ENCODE peak calls at places on chromosomes 6 and 20, in five cellular contexts. One of them, this sample, is unnamed.

GRCh38 chr6:157323924-157324276 is 581 bp upstream of the TMEM242 start:
- DNase-seq in astrocyte of the spinal cord: peak; percentile 89
- DNase-seq in GM12878: no peak
- DNase-seq in cardiac fibroblast: peak; percentile 83
- DNase-seq in A549: peak; percentile 71
- DNase-seq in this sample: no peak

GRCh38 chr6:128491041-128491642 is 29.3 kb downstream of the PTPRK start:
- DNase-seq in astrocyte of the spinal cord: peak; percentile 50
- DNase-seq in GM12878: no peak
- DNase-seq in cardiac fibroblast: peak; percentile 67
- DNase-seq in A549: no peak
- DNase-seq in this sample: no peak

GRCh38 chr6:26170181-26170580 is 83.0 kb downstream of the HFE start:
- DNase-seq in astrocyte of the spinal cord: no peak
- DNase-seq in GM12878: no peak
- DNase-seq in cardiac fibroblast: no peak
- DNase-seq in A549: no peak
- DNase-seq in this sample: no peak

GRCh38 chr6:37308084-37308817 is 45.5 kb upstream of the RNF8 start:
- DNase-seq in astrocyte of the spinal cord: peak; percentile 67
- DNase-seq in GM12878: no peak
- DNase-seq in cardiac fibroblast: peak; percentile 56
- DNase-seq in A549: no peak
- DNase-seq in this sample: no peak

GRCh38 chr6:156916108-156916801 is 139.1 kb downstream of the ARID1B start:
- DNase-seq in astrocyte of the spinal cord: peak; percentile 4
- DNase-seq in GM12878: no peak
- DNase-seq in cardiac fibroblast: peak; percentile 24
- DNase-seq in A549: no peak
- DNase-seq in this sample: no peak

GRCh38 chr20:7938058-7938457 is 2.2 kb downstream of the HAO1 start:
- DNase-seq in astrocyte of the spinal cord: no peak
- DNase-seq in GM12878: no peak
- DNase-seq in cardiac fibroblast: peak; percentile 8
- DNase-seq in A549: no peak
- DNase-seq in this sample: no peak

GRCh38 chr6:16764188-16764950 is 3.1 kb upstream of the ATXN1 start:
- DNase-seq in astrocyte of the spinal cord: peak; percentile 78
- DNase-seq in GM12878: no peak
- DNase-seq in cardiac fibroblast: peak; percentile 67
- DNase-seq in A549: peak; percentile 59
- DNase-seq in this sample: no peak

GRCh38 chr6:165817148-165817547 is 154.1 kb upstream of the PDE10A start:
- DNase-seq in astrocyte of the spinal cord: no peak
- DNase-seq in GM12878: no peak
- DNase-seq in cardiac fibroblast: no peak
- DNase-seq in A549: no peak
- DNase-seq in this sample: no peak

GRCh38 chr6:107105511-107106116 is 9.7 kb downstream of the BEND3 start:
- DNase-seq in astrocyte of the spinal cord: no peak
- DNase-seq in GM12878: no peak
- DNase-seq in cardiac fibroblast: no peak
- DNase-seq in A549: no peak
- DNase-seq in this sample: no peak

GRCh38 chr6:42702200-42702599 is 20.2 kb downstream of the PRPH2 start:
- DNase-seq in astrocyte of the spinal cord: no peak
- DNase-seq in GM12878: no peak
- DNase-seq in cardiac fibroblast: peak; percentile 41
- DNase-seq in A549: peak; percentile 17
- DNase-seq in this sample: no peak

GRCh38 chr20:10476319-10476724 is 41.2 kb downstream of the SLX4IP start:
- DNase-seq in astrocyte of the spinal cord: no peak
- DNase-seq in GM12878: peak; percentile 60
- DNase-seq in cardiac fibroblast: peak; percentile 63
- DNase-seq in A549: no peak
- DNase-seq in this sample: peak; percentile 54
- TF ChIP-seq CTCF in astrocyte of the spinal cord: no peak
- TF ChIP-seq CTCF in GM12878: peak; percentile 74
- TF ChIP-seq CTCF in cardiac fibroblast: no peak
- TF ChIP-seq CTCF in A549: no peak
- TF ChIP-seq CTCF in this sample: peak; percentile 35

GRCh38 chr6:132392792-132393191 is 8.5 kb downstream of the MOXD1 start:
- DNase-seq in astrocyte of the spinal cord: no peak
- DNase-seq in GM12878: no peak
- DNase-seq in cardiac fibroblast: peak; percentile 63
- DNase-seq in A549: peak; percentile 33
- DNase-seq in this sample: no peak

GRCh38 chr6:132390451-132390850 is 10.8 kb downstream of the MOXD1 start:
- DNase-seq in astrocyte of the spinal cord: no peak
- DNase-seq in GM12878: no peak
- DNase-seq in cardiac fibroblast: no peak
- DNase-seq in A549: no peak
- DNase-seq in this sample: no peak

GRCh38 chr6:132391391-132392291 is 9.6 kb downstream of the MOXD1 start:
- DNase-seq in astrocyte of the spinal cord: peak; percentile 77
- DNase-seq in GM12878: no peak
- DNase-seq in cardiac fibroblast: peak; percentile 95
- DNase-seq in A549: no peak
- DNase-seq in this sample: no peak

GRCh38 chr6:132390017-132390416 is 11.3 kb downstream of the MOXD1 start:
- DNase-seq in astrocyte of the spinal cord: no peak
- DNase-seq in GM12878: no peak
- DNase-seq in cardiac fibroblast: no peak
- DNase-seq in A549: no peak
- DNase-seq in this sample: no peak

GRCh38 chr6:132392292-132392691 is 9.0 kb downstream of the MOXD1 start:
- DNase-seq in astrocyte of the spinal cord: no peak
- DNase-seq in GM12878: no peak
- DNase-seq in cardiac fibroblast: no peak
- DNase-seq in A549: no peak
- DNase-seq in this sample: no peak
- H3K4me3 ChIP-seq in astrocyte of the spinal cord: no peak overlapping the region
- H3K4me3 ChIP-seq in GM12878: no peak overlapping the region
- H3K4me3 ChIP-seq in cardiac fibroblast: no peak overlapping the region
- H3K4me3 ChIP-seq in A549: no peak overlapping the region
- H3K4me3 ChIP-seq in this sample: no peak overlapping the region

GRCh38 chr6:110646951-110647910 is 168.0 kb downstream of the CDK19 start:
- DNase-seq in astrocyte of the spinal cord: no peak
- DNase-seq in GM12878: no peak
- DNase-seq in cardiac fibroblast: no peak
- DNase-seq in A549: no peak
- DNase-seq in this sample: no peak
- TF ChIP-seq CTCF in astrocyte of the spinal cord: peak; percentile 44
- TF ChIP-seq CTCF in GM12878: peak; percentile 14
- TF ChIP-seq CTCF in cardiac fibroblast: peak; percentile 62
- TF ChIP-seq CTCF in A549: no peak
- TF ChIP-seq CTCF in this sample: peak; percentile 51

DNA sequence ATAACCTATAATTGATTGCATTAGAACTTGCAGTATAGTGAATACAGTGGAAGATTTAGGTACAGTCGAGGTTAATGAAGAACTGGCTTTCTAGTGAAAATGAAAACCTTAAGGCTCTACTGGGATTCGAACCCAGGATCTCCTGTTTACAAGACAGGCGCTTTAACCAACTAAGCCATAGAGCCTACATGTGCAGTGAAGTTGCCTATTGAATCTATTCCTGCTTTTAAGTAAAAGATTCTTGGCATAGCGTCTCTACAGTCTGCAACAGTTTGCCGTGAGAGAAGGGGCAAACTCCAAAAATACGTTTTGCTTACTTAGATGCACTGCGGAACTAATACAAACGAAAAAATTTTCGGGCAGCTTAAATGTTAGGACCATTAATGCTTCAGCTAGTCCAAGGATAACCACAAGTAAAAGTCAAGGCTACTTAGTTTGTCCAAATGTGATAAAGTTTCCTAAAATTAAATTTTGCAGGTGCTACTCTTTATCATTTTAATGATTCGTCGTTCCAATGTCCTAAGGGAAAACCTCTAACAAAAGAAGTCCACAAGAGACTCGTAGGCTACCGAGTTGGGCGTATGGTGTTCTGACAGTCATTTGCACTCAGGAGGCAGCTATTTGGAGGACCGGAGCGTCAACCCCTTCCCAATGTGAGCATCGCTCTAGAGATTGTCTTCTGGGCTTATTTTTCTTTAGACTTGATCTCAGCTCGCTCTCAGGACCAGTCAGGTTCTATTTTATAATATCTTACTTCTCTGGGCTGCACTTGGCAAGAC is 31.3 kb upstream of the ZSCAN23 start:
- DNase-seq in astrocyte of the spinal cord: peak; percentile 90
- DNase-seq in GM12878: peak; percentile 76
- DNase-seq in cardiac fibroblast: peak; percentile 96
- DNase-seq in A549: peak; percentile 86
- DNase-seq in this sample: peak; percentile 63
- H3K4me3 ChIP-seq in astrocyte of the spinal cord: peak overlapping the region; percentile 56
- H3K4me3 ChIP-seq in GM12878: peak overlapping the region; percentile 48
- H3K4me3 ChIP-seq in cardiac fibroblast: peak overlapping the region; percentile 24
- H3K4me3 ChIP-seq in A549: peak overlapping the region; percentile 55
- H3K4me3 ChIP-seq in this sample: peak overlapping the region; percentile 54

GRCh38 chr20:38043512-38044300 is 10.2 kb downstream of the RPRD1B start:
- DNase-seq in astrocyte of the spinal cord: peak; percentile 78
- DNase-seq in GM12878: no peak
- DNase-seq in cardiac fibroblast: peak; percentile 93
- DNase-seq in A549: peak; percentile 73
- DNase-seq in this sample: no peak
- TF ChIP-seq CTCF in astrocyte of the spinal cord: no peak
- TF ChIP-seq CTCF in GM12878: no peak
- TF ChIP-seq CTCF in cardiac fibroblast: peak; percentile 54
- TF ChIP-seq CTCF in A549: no peak
- TF ChIP-seq CTCF in this sample: no peak

DNA sequence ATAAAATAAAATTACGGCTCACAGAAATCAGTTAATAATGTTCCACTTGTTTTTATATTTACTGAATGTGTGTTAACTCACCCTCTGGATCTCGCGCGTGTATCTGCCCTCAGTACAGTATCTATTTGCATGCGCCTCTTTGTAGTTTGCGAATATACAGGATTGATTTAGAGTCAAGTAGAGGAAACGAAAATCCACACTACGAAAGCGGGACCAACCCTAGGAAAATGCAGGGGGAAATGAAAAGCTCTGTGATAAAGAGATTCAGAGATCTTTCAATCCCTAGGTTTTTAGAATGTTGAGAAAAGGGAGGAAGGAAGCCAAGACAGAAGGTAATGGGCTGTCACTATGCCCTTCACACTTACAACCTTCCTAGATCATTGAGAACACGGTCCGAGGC is 928 bp upstream of the FUT9 start:
- DNase-seq in astrocyte of the spinal cord: no peak
- DNase-seq in GM12878: no peak
- DNase-seq in cardiac fibroblast: no peak
- DNase-seq in A549: no peak
- DNase-seq in this sample: no peak
- H3K4me3 ChIP-seq in astrocyte of the spinal cord: no peak overlapping the region
- H3K4me3 ChIP-seq in GM12878: no peak overlapping the region
- H3K4me3 ChIP-seq in cardiac fibroblast: no peak overlapping the region
- H3K4me3 ChIP-seq in A549: no peak overlapping the region
- H3K4me3 ChIP-seq in this sample: no peak overlapping the region

GRCh38 chr6:93248591-93248990 is 170.8 kb downstream of the EPHA7 start:
- DNase-seq in astrocyte of the spinal cord: no peak
- DNase-seq in GM12878: no peak
- DNase-seq in cardiac fibroblast: no peak
- DNase-seq in A549: no peak
- DNase-seq in this sample: no peak
- TF ChIP-seq CTCF in astrocyte of the spinal cord: no peak
- TF ChIP-seq CTCF in GM12878: no peak
- TF ChIP-seq CTCF in cardiac fibroblast: no peak
- TF ChIP-seq CTCF in A549: no peak
- TF ChIP-seq CTCF in this sample: no peak

DNA sequence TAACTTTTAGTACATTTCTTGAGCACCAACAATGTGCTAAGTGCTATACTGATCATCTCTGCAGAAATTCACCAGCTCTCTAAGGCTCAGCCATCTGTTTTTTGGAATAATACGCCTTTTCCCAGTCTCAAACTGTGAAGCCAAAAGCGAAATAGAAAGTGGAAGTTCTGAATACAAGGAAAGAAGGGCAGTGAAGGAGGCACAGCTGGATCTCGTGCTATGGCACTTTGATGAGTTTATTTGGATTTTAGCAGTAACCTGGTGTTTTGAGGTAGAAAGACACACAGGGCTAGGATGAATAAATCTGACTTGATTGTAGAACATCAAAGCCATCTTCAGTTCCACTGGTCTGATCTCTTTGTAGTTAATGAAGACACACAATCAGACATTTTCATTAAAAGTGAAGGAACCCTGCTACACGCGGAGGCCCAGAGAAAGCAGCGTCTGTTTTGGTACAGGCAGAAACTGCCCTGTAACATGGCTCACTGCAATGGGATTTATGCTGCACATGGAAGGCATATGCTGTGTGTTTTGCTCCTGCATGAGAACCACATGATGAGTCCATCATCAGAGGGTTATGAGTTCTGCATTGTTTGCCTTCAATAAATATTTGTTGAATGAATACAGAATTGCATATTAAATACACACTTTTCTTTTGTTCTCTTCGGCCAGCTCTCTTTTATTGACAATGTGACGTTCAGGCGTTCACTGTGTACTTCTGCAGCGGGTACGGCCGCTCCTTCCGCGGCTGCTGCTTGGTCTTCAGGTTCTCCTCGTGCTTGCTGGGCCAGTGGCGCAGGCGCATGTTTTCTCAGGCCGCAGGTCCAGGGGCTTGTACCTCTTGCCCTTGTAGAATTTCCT is 100.9 kb downstream of the PREP start:
- DNase-seq in astrocyte of the spinal cord: no peak
- DNase-seq in GM12878: no peak
- DNase-seq in cardiac fibroblast: no peak
- DNase-seq in A549: no peak
- DNase-seq in this sample: no peak
- H3K4me3 ChIP-seq in astrocyte of the spinal cord: no peak overlapping the region
- H3K4me3 ChIP-seq in GM12878: no peak overlapping the region
- H3K4me3 ChIP-seq in cardiac fibroblast: no peak overlapping the region
- H3K4me3 ChIP-seq in A549: no peak overlapping the region
- H3K4me3 ChIP-seq in this sample: no peak overlapping the region

DNA sequence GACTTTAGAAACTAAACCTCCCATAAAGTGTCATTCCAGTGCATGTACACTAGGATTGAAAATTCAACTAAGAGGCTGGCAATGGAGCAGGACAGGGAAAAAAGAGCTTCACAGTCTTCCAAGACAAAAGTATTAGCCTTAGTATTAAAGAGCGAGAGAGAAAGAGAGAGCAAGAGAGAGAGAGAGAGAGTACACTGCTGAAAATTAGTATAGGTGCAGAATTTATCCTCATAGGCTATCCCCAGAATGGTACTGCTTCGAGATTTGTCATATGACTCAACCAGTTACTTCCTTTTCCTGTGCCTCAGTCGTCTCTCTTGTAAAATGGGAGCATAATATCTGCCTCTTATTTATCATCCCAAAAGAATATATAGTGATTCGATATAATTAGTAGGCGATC is 543.2 kb upstream of the JARID2 start:
- DNase-seq in astrocyte of the spinal cord: no peak
- DNase-seq in GM12878: no peak
- DNase-seq in cardiac fibroblast: no peak
- DNase-seq in A549: no peak
- DNase-seq in this sample: no peak
- TF ChIP-seq CTCF in astrocyte of the spinal cord: no peak
- TF ChIP-seq CTCF in GM12878: no peak
- TF ChIP-seq CTCF in cardiac fibroblast: no peak
- TF ChIP-seq CTCF in A549: no peak
- TF ChIP-seq CTCF in this sample: no peak

This sample was measured in GM12864.